ENCODE peak calls at places on chromosomes 4 and X, in ten cellular contexts. T is A549; C is endothelial cell; O is lower lobe of right lung; G is GM23338; P is AG04450; U is fibroblast of pulmonary artery; X is CD4-positive, alpha-beta T cell; F is osteocyte; I is heart right ventricle. E is an unnamed sample.

GRCh38 chr4:5463936-5464650 is 244.3 kb downstream of the EVC2 start:
- DNase-seq in F (peak), P (no peak), U (no peak), O (no peak), T (no peak), C (no peak), I (no peak), G (no peak), X (no peak), E (no peak)

GRCh38 chr4:121741751-121742150 is 23.2 kb downstream of the SMIM43 start:
- DNase-seq in O (no peak), G (no peak), T (no peak), P (no peak), U (no peak), C (no peak), F (no peak), X (no peak), I (no peak), E (no peak)

GRCh38 chr4:185167205-185167604 is 24.1 kb downstream of the SLC25A4 start:
- DNase-seq in C (no peak), I (no peak), P (no peak), G (no peak), X (no peak), U (peak), T (no peak), O (no peak), F (no peak), E (no peak)

GRCh38 chrX:138150709-138151108 is 560.8 kb downstream of the FGF13 start:
- DNase-seq in P (no peak), X (no peak), I (no peak), C (no peak), U (no peak), G (peak), O (no peak), F (no peak), T (no peak), E (no peak)

GRCh38 chr4:146488495-146489174 is 33.1 kb downstream of the SLC10A7 start:
- DNase-seq in P (no peak), T (no peak), X (no peak), I (no peak), U (peak), G (no peak), C (no peak), F (no peak), O (no peak), E (no peak)

GRCh38 chrX:130902446-130902782 is 595 bp downstream of the ENOX2 start:
- DNase-seq in F (no peak), O (no peak), U (no peak), P (no peak), I (no peak), X (no peak), T (peak), G (no peak), C (no peak), E (peak)

GRCh38 chr4:37726666-37727065 is 40.5 kb upstream of the RELL1 start:
- DNase-seq in I (no peak), U (peak), X (no peak), F (no peak), O (no peak), G (no peak), T (no peak), C (no peak), P (no peak), E (no peak)

GRCh38 chrX:5726246-5726645 is 502.4 kb downstream of the NLGN4X start:
- DNase-seq in U (no peak), X (no peak), O (no peak), F (no peak), T (no peak), I (peak), C (no peak), P (no peak), G (no peak), E (no peak)

GRCh38 chr4:44629280-44629866 is 22.1 kb downstream of the YIPF7 start:
- DNase-seq in O (no peak), I (peak), U (peak), P (peak), F (no peak), G (peak), X (peak), C (peak), T (peak), E (peak)

GRCh38 chr4:100547541-100548208 is 29.9 kb upstream of the EMCN start:
- DNase-seq in F (no peak), G (peak), I (no peak), P (no peak), T (no peak), C (no peak), X (no peak), O (no peak), U (no peak), E (no peak)

GRCh38 chrX:101079736-101080135 is 1.1 kb downstream of the TMEM35A start:
- DNase-seq in C (no peak), G (peak), U (no peak), F (no peak), P (no peak), O (no peak), T (no peak), I (no peak), X (no peak), E (no peak)

GRCh38 chr4:8205749-8206611 is 6.9 kb downstream of the SH3TC1 start:
- DNase-seq in F (no peak), X (no peak), I (no peak), C (no peak), T (no peak), O (no peak), U (no peak), G (no peak), P (no peak), E (no peak)

GRCh38 chrX:72201836-72202536 is 20.4 kb downstream of the PIN4 start:
- DNase-seq in F (no peak), C (no peak), U (peak), T (no peak), O (no peak), P (peak), X (no peak), I (no peak), G (no peak), E (no peak)

GRCh38 chr4:10074767-10075105 is 41.9 kb downstream of the WDR1 start:
- DNase-seq in O (no peak), C (no peak), P (no peak), I (no peak), T (peak), G (peak), F (no peak), U (peak), X (no peak), E (no peak)

GRCh38 chr4:112910109-112910736 is 139.2 kb upstream of the ANK2 start:
- DNase-seq in F (no peak), U (peak), T (no peak), I (peak), X (no peak), G (no peak), P (no peak), C (no peak), O (no peak), E (no peak)

GRCh38 chr4:136476773-136477172 is 1055.5 kb downstream of the PCDH18 start:
- DNase-seq in I (no peak), O (no peak), C (no peak), X (no peak), T (no peak), U (no peak), F (no peak), P (no peak), G (no peak), E (no peak)

GRCh38 chr4:142044271-142044670 is 407.9 kb downstream of the IL15 start:
- DNase-seq in I (no peak), P (no peak), C (no peak), G (peak), U (peak), F (no peak), O (no peak), T (no peak), X (no peak), E (no peak)

GRCh38 chr4:15410750-15411149 is 17.1 kb upstream of the C1QTNF7 start:
- DNase-seq in U (peak), T (no peak), F (no peak), C (no peak), G (no peak), X (no peak), I (no peak), P (no peak), O (no peak), E (no peak)

GRCh38 chrX:1491851-1492349 is 39.2 kb upstream of the ASMTL start:
- DNase-seq in G (peak), P (no peak), C (no peak), I (no peak), X (peak), O (no peak), U (peak), T (no peak), F (peak), E (peak)

GRCh38 chr4:15427126-15427525 is 707 bp upstream of the C1QTNF7 start:
- DNase-seq in O (no peak), P (no peak), T (no peak), G (no peak), I (no peak), F (no peak), U (peak), C (no peak), X (no peak), E (no peak)

GRCh38 chr4:27595956-27596355 is 735.3 kb downstream of the STIM2 start:
- DNase-seq in U (no peak), C (no peak), O (no peak), I (no peak), F (no peak), P (no peak), X (no peak), G (no peak), T (no peak), E (no peak)

GRCh38 chr4:5139141-5139540 is 87.9 kb downstream of the STK32B start:
- DNase-seq in U (no peak), G (no peak), F (peak), C (no peak), O (no peak), X (no peak), I (no peak), T (no peak), P (no peak), E (no peak)

GRCh38 chr4:46390353-46391058 is 578 bp upstream of the GABRA2 start:
- DNase-seq in O (no peak), P (no peak), G (peak), U (no peak), X (no peak), I (no peak), F (no peak), C (no peak), T (no peak), E (no peak)

GRCh38 chr4:147777456-147778091 is 45.7 kb downstream of the ARHGAP10 start:
- DNase-seq in O (no peak), G (no peak), P (no peak), I (no peak), U (no peak), C (no peak), T (peak), F (no peak), X (no peak), E (no peak)

GRCh38 chr4:113943863-113944262 is 35.6 kb downstream of the ARSJ start:
- DNase-seq in O (no peak), T (no peak), F (no peak), C (no peak), U (peak), X (no peak), G (no peak), I (no peak), P (no peak), E (no peak)

GRCh38 chrX:152926279-152926678 is 28.4 kb downstream of the ZNF185 start:
- DNase-seq in G (peak), X (peak), I (no peak), C (peak), P (no peak), T (peak), U (peak), F (no peak), O (no peak), E (peak)

GRCh38 chrX:110733166-110733565 is 62.5 kb downstream of the CHRDL1 start:
- DNase-seq in T (no peak), F (no peak), G (no peak), U (no peak), X (no peak), I (no peak), O (no peak), C (no peak), P (no peak), E (no peak)

GRCh38 chrX:41302293-41302868 is 31.6 kb upstream of the DDX3X start:
- DNase-seq in G (no peak), O (no peak), X (no peak), C (no peak), F (no peak), T (no peak), P (no peak), I (no peak), U (no peak), E (no peak)

GRCh38 chrX:140661657-140662056 is 47.9 kb upstream of the LINC00632 start:
- DNase-seq in X (no peak), G (no peak), F (no peak), C (no peak), I (no peak), O (no peak), U (no peak), P (no peak), T (no peak), E (no peak)

GRCh38 chr4:71872767-71873422 is 89.0 kb upstream of the GC start:
- DNase-seq in P (no peak), F (no peak), U (no peak), X (no peak), C (no peak), G (no peak), O (no peak), I (no peak), T (no peak), E (no peak)

GRCh38 chr4:140150886-140151699 is 2.9 kb downstream of the MAML3 start:
- DNase-seq in I (peak), X (peak), G (peak), C (peak), T (peak), F (peak), U (peak), O (peak), P (peak), E (peak)

GRCh38 chr4:140152760-140153418 is 1.1 kb downstream of the MAML3 start:
- DNase-seq in T (no peak), I (peak), U (peak), F (peak), P (no peak), O (peak), G (peak), C (peak), X (peak), E (peak)

GRCh38 chr4:140151700-140152014 is 2.3 kb downstream of the MAML3 start:
- DNase-seq in G (peak), O (peak), P (no peak), X (peak), C (no peak), F (peak), I (peak), U (peak), T (peak), E (peak)

GRCh38 chr4:140153419-140153743 is 603 bp downstream of the MAML3 start:
- DNase-seq in C (no peak), P (no peak), T (no peak), G (no peak), F (no peak), O (no peak), X (no peak), I (no peak), U (no peak), E (no peak)

GRCh38 chr4:140152015-140152703 is 1.8 kb downstream of the MAML3 start:
- DNase-seq in U (no peak), G (peak), P (no peak), O (peak), T (peak), F (peak), C (peak), I (peak), X (peak), E (no peak)
- TF ChIP-seq CTCF in U (peak), G (peak), P (peak), O (peak), T (no peak), F (peak), C (no peak), I (no peak), X (no peak), E (peak)

GRCh38 chrX:19593684-19594083 is 78.4 kb upstream of the MAP3K15 start:
- DNase-seq in U (peak), I (peak), P (no peak), F (no peak), O (no peak), G (peak), T (peak), X (no peak), C (no peak), E (no peak)
- TF ChIP-seq CTCF in U (peak), I (peak), P (peak), F (peak), O (peak), G (peak), T (peak), X (peak), C (peak), E (peak)

GRCh38 chrX:26651755-26652154 is 435.8 kb downstream of the MAGEB5 start:
- DNase-seq in U (no peak), I (no peak), X (no peak), C (no peak), T (no peak), F (no peak), P (no peak), G (no peak), O (no peak), E (no peak)
- TF ChIP-seq CTCF in U (no peak), I (no peak), X (no peak), C (no peak), T (peak), F (no peak), P (no peak), G (peak), O (no peak), E (no peak)

GRCh38 chrX:12770440-12770839 is 20.8 kb upstream of the PRPS2 start:
- DNase-seq in X (no peak), O (no peak), F (no peak), T (no peak), C (no peak), I (no peak), U (peak), G (peak), P (no peak), E (no peak)

GRCh38 chrX:12767856-12768255 is 23.4 kb upstream of the PRPS2 start:
- DNase-seq in P (no peak), C (no peak), I (no peak), X (no peak), U (no peak), F (no peak), T (no peak), G (no peak), O (no peak), E (no peak)

GRCh38 chrX:12771445-12772069 is 19.7 kb upstream of the PRPS2 start:
- DNase-seq in G (peak), T (peak), I (peak), U (peak), X (peak), C (peak), O (peak), F (no peak), P (no peak), E (peak)
- TF ChIP-seq CTCF in G (peak), T (peak), I (peak), U (peak), X (peak), C (peak), O (peak), F (peak), P (peak), E (peak)

DNA sequence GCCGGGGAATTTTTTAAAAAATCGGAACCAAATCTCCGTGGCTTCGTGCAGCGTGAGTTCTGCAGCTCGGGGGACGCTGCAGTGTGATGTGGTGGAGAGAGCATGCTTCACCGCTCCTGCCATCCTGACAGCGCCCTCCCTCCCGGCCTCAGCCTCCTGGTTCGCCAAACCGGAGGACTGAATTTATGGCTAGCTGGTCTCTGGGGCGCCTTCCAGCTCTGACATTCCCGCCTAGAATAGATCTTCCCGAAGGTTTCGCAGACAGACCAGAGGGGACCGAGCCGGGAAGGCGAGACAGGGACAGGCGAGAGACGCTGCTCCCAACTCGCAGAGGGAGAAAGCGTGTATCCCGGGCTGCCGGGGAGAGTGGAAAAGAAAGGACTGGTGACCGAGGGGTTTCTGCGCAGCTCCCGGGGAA is 25.9 kb downstream of the HOPX start:
- DNase-seq in X (no peak), P (no peak), I (peak), G (peak), T (no peak), F (no peak), O (no peak), C (peak), U (peak), E (no peak)
- TF ChIP-seq CTCF in X (no peak), P (no peak), I (no peak), G (no peak), T (no peak), F (no peak), O (no peak), C (no peak), U (no peak), E (no peak)